ENCODE peak calls at places on chromosomes 7 and 10, in eight cellular contexts. One of them, this sample, is unnamed. For H3K4me1, the result is how much of the 10 kb centered on the place peaks cover.

GRCh38 chr7:159071260-159071659 is 73.4 kb downstream of the VIPR2 start:
- DNase-seq in MM.1S: no peak
- DNase-seq in mesenchymal stem cell: no peak
- DNase-seq in CD4-positive, CD25-positive, alpha-beta regulatory T cell: no peak
- DNase-seq in NT2/D1: no peak
- DNase-seq in adrenal gland: peak
- DNase-seq in PC-9: no peak
- DNase-seq in left ventricle myocardium inferior: no peak
- DNase-seq in this sample: no peak

GRCh38 chr7:30595461-30596042 is 874 bp downstream of the GARS1 start:
- DNase-seq in MM.1S: peak
- DNase-seq in mesenchymal stem cell: no peak
- DNase-seq in CD4-positive, CD25-positive, alpha-beta regulatory T cell: no peak
- DNase-seq in NT2/D1: no peak
- DNase-seq in adrenal gland: no peak
- DNase-seq in PC-9: no peak
- DNase-seq in left ventricle myocardium inferior: no peak
- DNase-seq in this sample: no peak

GRCh38 chr10:118818621-118819221 is 64.0 kb upstream of the CACUL1 start:
- DNase-seq in MM.1S: no peak
- DNase-seq in mesenchymal stem cell: no peak
- DNase-seq in CD4-positive, CD25-positive, alpha-beta regulatory T cell: no peak
- DNase-seq in NT2/D1: no peak
- DNase-seq in adrenal gland: peak
- DNase-seq in PC-9: no peak
- DNase-seq in left ventricle myocardium inferior: peak
- DNase-seq in this sample: no peak

GRCh38 chr10:78964952-78965633 is 103.7 kb upstream of the ZMIZ1 start:
- DNase-seq in MM.1S: no peak
- DNase-seq in mesenchymal stem cell: peak
- DNase-seq in CD4-positive, CD25-positive, alpha-beta regulatory T cell: no peak
- DNase-seq in NT2/D1: peak
- DNase-seq in adrenal gland: peak
- DNase-seq in PC-9: peak
- DNase-seq in left ventricle myocardium inferior: peak
- DNase-seq in this sample: no peak

GRCh38 chr7:107860981-107861652 is 29.9 kb upstream of the DLD start:
- DNase-seq in MM.1S: no peak
- DNase-seq in mesenchymal stem cell: no peak
- DNase-seq in CD4-positive, CD25-positive, alpha-beta regulatory T cell: no peak
- DNase-seq in NT2/D1: no peak
- DNase-seq in adrenal gland: no peak
- DNase-seq in PC-9: peak
- DNase-seq in left ventricle myocardium inferior: no peak
- DNase-seq in this sample: no peak

GRCh38 chr7:46784746-46785145 is 797.2 kb downstream of the TNS3 start:
- DNase-seq in MM.1S: no peak
- DNase-seq in mesenchymal stem cell: peak
- DNase-seq in CD4-positive, CD25-positive, alpha-beta regulatory T cell: no peak
- DNase-seq in NT2/D1: no peak
- DNase-seq in adrenal gland: no peak
- DNase-seq in PC-9: peak
- DNase-seq in left ventricle myocardium inferior: no peak
- DNase-seq in this sample: no peak

GRCh38 chr7:81937091-81937490 is 167.2 kb upstream of the HGF start:
- DNase-seq in MM.1S: no peak
- DNase-seq in mesenchymal stem cell: no peak
- DNase-seq in CD4-positive, CD25-positive, alpha-beta regulatory T cell: no peak
- DNase-seq in NT2/D1: no peak
- DNase-seq in adrenal gland: no peak
- DNase-seq in PC-9: no peak
- DNase-seq in left ventricle myocardium inferior: no peak
- DNase-seq in this sample: no peak

GRCh38 chr10:61871487-61871886 is 30.0 kb upstream of the ARID5B start:
- DNase-seq in MM.1S: no peak
- DNase-seq in mesenchymal stem cell: no peak
- DNase-seq in CD4-positive, CD25-positive, alpha-beta regulatory T cell: no peak
- DNase-seq in NT2/D1: no peak
- DNase-seq in adrenal gland: no peak
- DNase-seq in PC-9: no peak
- DNase-seq in left ventricle myocardium inferior: no peak
- DNase-seq in this sample: no peak

GRCh38 chr10:133261726-133262325 is 14.8 kb downstream of the ADAM8 start:
- DNase-seq in MM.1S: peak
- DNase-seq in mesenchymal stem cell: peak
- DNase-seq in CD4-positive, CD25-positive, alpha-beta regulatory T cell: peak
- DNase-seq in NT2/D1: no peak
- DNase-seq in adrenal gland: peak
- DNase-seq in PC-9: no peak
- DNase-seq in left ventricle myocardium inferior: peak
- DNase-seq in this sample: peak

GRCh38 chr10:52027055-52027454 is 287.0 kb upstream of the DKK1 start:
- DNase-seq in MM.1S: no peak
- DNase-seq in mesenchymal stem cell: peak
- DNase-seq in CD4-positive, CD25-positive, alpha-beta regulatory T cell: no peak
- DNase-seq in NT2/D1: no peak
- DNase-seq in adrenal gland: no peak
- DNase-seq in PC-9: no peak
- DNase-seq in left ventricle myocardium inferior: no peak
- DNase-seq in this sample: no peak

GRCh38 chr10:31977440-31978157 is 49.0 kb upstream of the ARHGAP12 start:
- DNase-seq in MM.1S: no peak
- DNase-seq in mesenchymal stem cell: peak
- DNase-seq in CD4-positive, CD25-positive, alpha-beta regulatory T cell: no peak
- DNase-seq in NT2/D1: no peak
- DNase-seq in adrenal gland: no peak
- DNase-seq in PC-9: peak
- DNase-seq in left ventricle myocardium inferior: no peak
- DNase-seq in this sample: no peak

GRCh38 chr10:16662889-16663288 is 141.2 kb upstream of the C1QL3 start:
- DNase-seq in MM.1S: no peak
- DNase-seq in mesenchymal stem cell: no peak
- DNase-seq in CD4-positive, CD25-positive, alpha-beta regulatory T cell: no peak
- DNase-seq in NT2/D1: no peak
- DNase-seq in adrenal gland: no peak
- DNase-seq in PC-9: no peak
- DNase-seq in left ventricle myocardium inferior: no peak
- DNase-seq in this sample: no peak

GRCh38 chr7:24587853-24588252 is 14.6 kb downstream of the PALS2 start:
- DNase-seq in MM.1S: peak
- DNase-seq in mesenchymal stem cell: peak
- DNase-seq in CD4-positive, CD25-positive, alpha-beta regulatory T cell: peak
- DNase-seq in NT2/D1: peak
- DNase-seq in adrenal gland: no peak
- DNase-seq in PC-9: no peak
- DNase-seq in left ventricle myocardium inferior: no peak
- DNase-seq in this sample: no peak

GRCh38 chr7:157480651-157481050 is 143.8 kb downstream of the DNAJB6 start:
- DNase-seq in MM.1S: no peak
- DNase-seq in mesenchymal stem cell: no peak
- DNase-seq in CD4-positive, CD25-positive, alpha-beta regulatory T cell: no peak
- DNase-seq in NT2/D1: no peak
- DNase-seq in adrenal gland: no peak
- DNase-seq in PC-9: no peak
- DNase-seq in left ventricle myocardium inferior: no peak
- DNase-seq in this sample: peak

GRCh38 chr10:35420827-35421552 is 84.7 kb downstream of the CCNY start:
- DNase-seq in MM.1S: no peak
- DNase-seq in mesenchymal stem cell: peak
- DNase-seq in CD4-positive, CD25-positive, alpha-beta regulatory T cell: no peak
- DNase-seq in NT2/D1: no peak
- DNase-seq in adrenal gland: no peak
- DNase-seq in PC-9: no peak
- DNase-seq in left ventricle myocardium inferior: no peak
- DNase-seq in this sample: no peak

GRCh38 chr10:35422236-35422635 is 85.9 kb downstream of the CCNY start:
- DNase-seq in MM.1S: no peak
- DNase-seq in mesenchymal stem cell: peak
- DNase-seq in CD4-positive, CD25-positive, alpha-beta regulatory T cell: no peak
- DNase-seq in NT2/D1: no peak
- DNase-seq in adrenal gland: peak
- DNase-seq in PC-9: no peak
- DNase-seq in left ventricle myocardium inferior: no peak
- DNase-seq in this sample: no peak

GRCh38 chr10:35416628-35417625 is 80.6 kb downstream of the CCNY start:
- DNase-seq in MM.1S: no peak
- DNase-seq in mesenchymal stem cell: no peak
- DNase-seq in CD4-positive, CD25-positive, alpha-beta regulatory T cell: no peak
- DNase-seq in NT2/D1: no peak
- DNase-seq in adrenal gland: no peak
- DNase-seq in PC-9: no peak
- DNase-seq in left ventricle myocardium inferior: no peak
- DNase-seq in this sample: no peak

GRCh38 chr10:35421553-35422178 is 85.4 kb downstream of the CCNY start:
- DNase-seq in MM.1S: no peak
- DNase-seq in mesenchymal stem cell: peak
- DNase-seq in CD4-positive, CD25-positive, alpha-beta regulatory T cell: no peak
- DNase-seq in NT2/D1: no peak
- DNase-seq in adrenal gland: peak
- DNase-seq in PC-9: peak
- DNase-seq in left ventricle myocardium inferior: no peak
- DNase-seq in this sample: no peak

DNA sequence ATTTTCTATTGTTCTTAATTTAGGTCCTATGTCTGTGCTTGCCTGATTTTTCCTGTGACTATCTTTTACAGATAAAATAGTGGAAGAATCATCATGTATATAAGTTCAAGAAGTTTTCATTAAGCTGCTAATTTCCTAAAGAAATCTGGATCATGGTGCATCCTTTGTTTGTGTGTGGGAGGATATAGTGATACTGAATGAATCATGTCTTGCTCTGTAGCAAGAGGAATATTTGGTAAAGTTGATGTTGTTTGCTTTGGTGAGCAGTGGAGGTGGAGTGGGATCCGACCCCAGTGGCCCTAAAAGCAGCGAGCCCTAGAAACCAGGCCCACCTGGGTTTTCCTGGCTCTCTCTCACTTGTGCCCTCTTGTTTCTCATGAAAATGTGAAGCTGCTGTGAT is 83.7 kb downstream of the CCNY start:
- DNase-seq in MM.1S: no peak
- DNase-seq in mesenchymal stem cell: peak
- DNase-seq in CD4-positive, CD25-positive, alpha-beta regulatory T cell: no peak
- DNase-seq in NT2/D1: no peak
- DNase-seq in adrenal gland: no peak
- DNase-seq in PC-9: no peak
- DNase-seq in left ventricle myocardium inferior: no peak
- DNase-seq in this sample: no peak
- H3K4me1 ChIP-seq in MM.1S: under half
- H3K4me1 ChIP-seq in mesenchymal stem cell: under half
- H3K4me1 ChIP-seq in CD4-positive, CD25-positive, alpha-beta regulatory T cell: under half
- H3K4me1 ChIP-seq in NT2/D1: under half
- H3K4me1 ChIP-seq in adrenal gland: under half
- H3K4me1 ChIP-seq in PC-9: under half
- H3K4me1 ChIP-seq in left ventricle myocardium inferior: half or more
- H3K4me1 ChIP-seq in this sample: under half

GRCh38 chr10:102648269-102648888 is 4.1 kb downstream of the TRIM8 start:
- DNase-seq in MM.1S: no peak
- DNase-seq in mesenchymal stem cell: no peak
- DNase-seq in CD4-positive, CD25-positive, alpha-beta regulatory T cell: no peak
- DNase-seq in NT2/D1: no peak
- DNase-seq in adrenal gland: no peak
- DNase-seq in PC-9: no peak
- DNase-seq in left ventricle myocardium inferior: no peak
- DNase-seq in this sample: peak
- H3K4me1 ChIP-seq in MM.1S: half or more
- H3K4me1 ChIP-seq in mesenchymal stem cell: half or more
- H3K4me1 ChIP-seq in CD4-positive, CD25-positive, alpha-beta regulatory T cell: half or more
- H3K4me1 ChIP-seq in NT2/D1: under half
- H3K4me1 ChIP-seq in adrenal gland: half or more
- H3K4me1 ChIP-seq in PC-9: under half
- H3K4me1 ChIP-seq in left ventricle myocardium inferior: half or more
- H3K4me1 ChIP-seq in this sample: under half

DNA sequence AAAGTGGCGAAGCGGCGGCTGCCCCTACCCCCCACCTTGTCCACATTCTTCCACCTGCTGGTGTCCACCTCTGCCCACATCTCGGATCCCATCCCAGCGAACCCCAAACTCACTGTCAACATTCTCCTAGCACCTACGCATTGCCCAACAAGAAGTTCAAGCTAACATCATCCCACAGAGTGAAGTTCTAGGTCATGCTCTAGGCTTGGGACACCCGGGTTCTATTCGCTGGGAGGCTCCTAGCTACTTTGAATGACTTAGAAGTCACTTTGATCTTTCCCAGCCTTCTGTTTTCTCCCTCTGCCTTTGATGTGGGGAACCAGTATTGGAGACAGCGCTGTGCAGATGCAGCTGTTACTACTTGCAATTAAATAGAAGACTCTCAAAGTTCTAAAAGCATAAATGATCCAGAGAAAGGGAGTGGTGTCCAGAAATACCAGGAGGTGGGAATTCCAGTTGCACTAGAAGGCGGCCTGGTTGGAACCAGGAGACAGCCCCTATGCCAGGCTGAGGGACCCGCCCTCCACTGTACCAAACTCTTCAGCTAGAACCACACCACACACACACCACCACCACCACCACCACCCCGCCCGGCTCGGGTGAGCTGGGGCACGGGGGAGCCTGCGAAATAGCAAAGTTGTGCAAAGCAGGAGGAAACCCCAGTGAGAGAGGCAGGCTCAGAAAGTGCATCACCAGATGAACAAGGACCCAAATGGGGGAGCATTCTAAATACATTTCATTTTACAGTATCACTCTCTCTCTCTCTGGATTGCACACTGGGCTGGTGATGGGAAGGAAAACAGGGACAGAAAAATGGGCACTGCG is 5.5 kb upstream of the VGF start:
- DNase-seq in MM.1S: no peak
- DNase-seq in mesenchymal stem cell: no peak
- DNase-seq in CD4-positive, CD25-positive, alpha-beta regulatory T cell: no peak
- DNase-seq in NT2/D1: no peak
- DNase-seq in adrenal gland: no peak
- DNase-seq in PC-9: no peak
- DNase-seq in left ventricle myocardium inferior: no peak
- DNase-seq in this sample: no peak
- H3K4me1 ChIP-seq in MM.1S: under half
- H3K4me1 ChIP-seq in mesenchymal stem cell: under half
- H3K4me1 ChIP-seq in CD4-positive, CD25-positive, alpha-beta regulatory T cell: under half
- H3K4me1 ChIP-seq in NT2/D1: under half
- H3K4me1 ChIP-seq in adrenal gland: under half
- H3K4me1 ChIP-seq in PC-9: under half
- H3K4me1 ChIP-seq in left ventricle myocardium inferior: under half
- H3K4me1 ChIP-seq in this sample: under half

DNA sequence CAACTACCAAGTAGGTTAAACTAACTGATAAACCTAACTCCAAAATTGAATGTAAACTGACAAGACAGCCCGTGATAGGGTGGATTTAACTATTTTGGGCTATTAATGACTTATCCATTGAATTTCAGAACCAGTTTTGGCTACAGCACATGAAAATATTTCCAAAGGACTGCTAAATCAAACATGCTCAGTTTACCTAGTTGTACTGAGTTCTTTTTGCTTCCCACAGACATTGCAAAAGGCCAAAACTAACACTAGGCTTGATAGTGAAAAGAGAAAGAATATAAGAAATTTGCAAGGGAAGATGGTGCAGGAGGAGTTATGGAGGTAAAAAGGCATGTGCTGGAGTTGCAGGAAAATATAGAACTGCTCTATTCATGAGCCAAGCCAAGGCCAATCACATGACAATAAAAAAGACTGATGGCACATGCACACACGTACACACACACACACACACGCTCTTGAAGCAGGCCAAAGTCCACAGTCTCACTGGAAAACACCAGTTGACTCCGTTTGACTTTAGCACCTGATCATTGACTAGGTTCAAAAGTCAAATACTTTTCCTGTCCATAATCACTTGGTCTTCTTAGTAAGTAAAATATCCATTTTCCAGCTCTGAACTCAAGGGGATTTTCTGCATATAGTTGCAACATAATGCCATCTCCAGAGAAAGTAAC is 76.0 kb upstream of the AGBL3 start:
- DNase-seq in MM.1S: no peak
- DNase-seq in mesenchymal stem cell: no peak
- DNase-seq in CD4-positive, CD25-positive, alpha-beta regulatory T cell: no peak
- DNase-seq in NT2/D1: no peak
- DNase-seq in adrenal gland: no peak
- DNase-seq in PC-9: no peak
- DNase-seq in left ventricle myocardium inferior: no peak
- DNase-seq in this sample: peak
- H3K4me1 ChIP-seq in MM.1S: under half
- H3K4me1 ChIP-seq in mesenchymal stem cell: under half
- H3K4me1 ChIP-seq in CD4-positive, CD25-positive, alpha-beta regulatory T cell: under half
- H3K4me1 ChIP-seq in NT2/D1: under half
- H3K4me1 ChIP-seq in adrenal gland: under half
- H3K4me1 ChIP-seq in PC-9: under half
- H3K4me1 ChIP-seq in left ventricle myocardium inferior: half or more
- H3K4me1 ChIP-seq in this sample: under half

This sample was measured in right lobe of liver.